ENCODE peak calls at places on chromosome 13, in nine cellular contexts. I is lower leg skin, X is ovary, E is PC-3, O is astrocyte of the cerebellum, F is uterus, G is right lobe of liver, M is brain microvascular endothelial cell, V is right atrium auricular region. A is an unnamed sample.

GRCh38 chr13:98199480-98199879 is 22.4 kb upstream of the RNF113B start:
- DNase-seq in I (no peak), X (no peak), E (no peak), O (no peak), F (no peak), G (no peak), M (no peak), V (no peak), A (no peak)

GRCh38 chr13:20714563-20715339 is 11.3 kb downstream of the IL17D start:
- DNase-seq in I (peak), X (peak), E (no peak), O (peak), F (peak), G (peak), M (peak), V (peak), A (no peak)

GRCh38 chr13:73658639-73659038 is 475.6 kb downstream of the KLF12 start:
- DNase-seq in I (no peak), X (no peak), E (no peak), O (no peak), F (no peak), G (no peak), M (no peak), V (no peak), A (no peak)

GRCh38 chr13:113490496-113491417 is at the start of gene DCUN1D2:
- DNase-seq in I (peak), X (peak), E (peak), O (peak), F (peak), G (peak), M (peak), V (peak), A (peak)

GRCh38 chr13:99133848-99134247 is 66.8 kb upstream of the UBAC2 start:
- DNase-seq in I (no peak), X (no peak), E (no peak), O (no peak), F (no peak), G (no peak), M (no peak), V (no peak), A (no peak)

GRCh38 chr13:38210928-38211596 is 138.6 kb upstream of the UFM1 start:
- DNase-seq in I (no peak), X (no peak), E (no peak), O (no peak), F (no peak), G (no peak), M (no peak), V (no peak), A (no peak)

GRCh38 chr13:36298535-36299068 is 988 bp upstream of the CCDC169 start:
- DNase-seq in I (no peak), X (no peak), E (no peak), O (peak), F (no peak), G (no peak), M (no peak), V (no peak), A (no peak)

GRCh38 chr13:27923794-27924528 is 4.2 kb downstream of the PDX1 start:
- DNase-seq in I (no peak), X (no peak), E (no peak), O (no peak), F (no peak), G (no peak), M (no peak), V (no peak), A (no peak)

GRCh38 chr13:112776971-112777370 is 87.1 kb downstream of the ATP11A start:
- DNase-seq in I (no peak), X (no peak), E (no peak), O (no peak), F (peak), G (no peak), M (no peak), V (peak), A (no peak)

GRCh38 chr13:79450110-79450509 is 30.8 kb upstream of the NDFIP2 start:
- DNase-seq in I (no peak), X (no peak), E (no peak), O (no peak), F (no peak), G (no peak), M (no peak), V (no peak), A (no peak)

GRCh38 chr13:105541565-105541964 is 993.9 kb downstream of the EFNB2 start:
- DNase-seq in I (no peak), X (no peak), E (no peak), O (no peak), F (no peak), G (no peak), M (no peak), V (no peak), A (no peak)

GRCh38 chr13:93230466-93230865 is 3.9 kb downstream of the GPC6 start:
- DNase-seq in I (no peak), X (no peak), E (peak), O (peak), F (no peak), G (no peak), M (no peak), V (no peak), A (no peak)

GRCh38 chr13:48775285-48775684 is 121.6 kb downstream of the CYSLTR2 start:
- DNase-seq in I (no peak), X (no peak), E (no peak), O (peak), F (no peak), G (no peak), M (no peak), V (no peak), A (no peak)

GRCh38 chr13:66618702-66619101 is 611.4 kb downstream of the PCDH9 start:
- DNase-seq in I (no peak), X (no peak), E (peak), O (peak), F (no peak), G (no peak), M (no peak), V (no peak), A (no peak)

GRCh38 chr13:33799950-33800592 is 17.9 kb upstream of the RFC3 start:
- DNase-seq in I (no peak), X (no peak), E (peak), O (peak), F (no peak), G (no peak), M (peak), V (no peak), A (no peak)

GRCh38 chr13:100650321-100650720 is 24.3 kb downstream of the TMTC4 start:
- DNase-seq in I (no peak), X (no peak), E (no peak), O (no peak), F (no peak), G (no peak), M (no peak), V (no peak), A (no peak)

GRCh38 chr13:92838786-92839185 is 387.8 kb upstream of the GPC6 start:
- DNase-seq in I (no peak), X (no peak), E (peak), O (peak), F (no peak), G (no peak), M (peak), V (no peak), A (no peak)

GRCh38 chr13:112822851-112823250 is 133.0 kb downstream of the ATP11A start:
- DNase-seq in I (no peak), X (no peak), E (no peak), O (no peak), F (no peak), G (no peak), M (no peak), V (no peak), A (no peak)

GRCh38 chr13:20772401-20773131 is 1.2 kb downstream of the EEF1AKMT1 start:
- DNase-seq in I (no peak), X (no peak), E (no peak), O (no peak), F (no peak), G (no peak), M (no peak), V (no peak), A (no peak)

GRCh38 chr13:51331354-51331861 is 8.1 kb upstream of the SERPINE3 start:
- DNase-seq in I (no peak), X (no peak), E (no peak), O (no peak), F (no peak), G (no peak), M (no peak), V (no peak), A (no peak)

GRCh38 chr13:110047511-110047910 is 259.4 kb downstream of the COL4A1 start:
- DNase-seq in I (no peak), X (peak), E (peak), O (peak), F (peak), G (peak), M (peak), V (peak), A (no peak)

GRCh38 chr13:31310781-31311180 is 111.0 kb downstream of the B3GLCT start:
- DNase-seq in I (no peak), X (no peak), E (no peak), O (no peak), F (no peak), G (no peak), M (no peak), V (no peak), A (no peak)

GRCh38 chr13:26011996-26012688 is 39.7 kb downstream of the SHISA2 start:
- DNase-seq in I (no peak), X (peak), E (no peak), O (no peak), F (no peak), G (no peak), M (no peak), V (no peak), A (no peak)

GRCh38 chr13:42875448-42876269 is 94.3 kb downstream of the FAM216B start:
- DNase-seq in I (no peak), X (peak), E (no peak), O (no peak), F (no peak), G (no peak), M (peak), V (no peak), A (peak)
- TF ChIP-seq CTCF in I (no peak), X (no peak), E (no peak), O (peak), F (no peak), G (no peak), M (peak), V (peak), A (peak)

DNA sequence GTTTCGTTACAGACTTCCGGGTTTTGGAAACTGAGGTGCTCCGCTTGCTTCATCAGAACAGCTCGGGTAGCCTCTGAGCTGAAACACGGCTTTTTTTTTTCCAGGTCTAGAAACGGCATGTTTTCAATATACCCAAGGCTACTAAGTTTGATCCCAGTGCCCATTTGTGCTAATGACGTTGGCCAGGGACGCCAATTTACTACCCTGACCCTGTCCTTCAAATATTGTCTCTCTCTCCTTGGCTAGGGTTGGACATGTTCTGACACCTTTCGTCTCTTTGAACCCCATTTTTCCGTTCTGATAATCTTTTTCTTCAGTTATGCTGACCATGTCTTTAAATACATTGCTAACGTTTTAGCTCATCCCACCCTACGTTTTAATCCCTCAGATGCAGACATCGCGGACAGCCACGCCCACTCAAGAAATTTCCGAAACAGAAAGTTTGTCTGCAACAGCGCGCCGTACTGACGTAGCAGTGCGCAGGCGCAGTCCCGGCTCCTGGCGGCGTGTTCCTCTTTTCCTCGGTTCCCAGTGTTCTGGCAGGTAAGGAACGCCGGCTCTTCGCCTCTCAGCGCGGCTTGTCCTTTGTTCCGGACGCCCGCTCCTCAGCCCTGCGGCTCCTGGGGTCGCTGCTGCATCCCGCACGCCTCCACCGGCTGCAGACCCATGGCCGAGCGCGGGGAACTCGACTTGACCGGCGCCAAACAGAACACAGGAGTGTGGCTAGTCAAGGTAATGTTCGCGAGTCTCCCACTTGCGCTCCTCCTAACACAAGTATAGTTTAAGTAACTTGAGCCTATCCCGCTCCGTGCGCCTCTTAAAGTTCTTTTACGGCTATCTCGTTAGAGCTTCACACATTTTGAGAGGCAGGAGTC is at the start of gene GTF2F2:
- DNase-seq in I (peak), X (peak), E (peak), O (peak), F (peak), G (peak), M (peak), V (peak), A (peak)
- TF ChIP-seq CTCF in I (no peak), X (no peak), E (no peak), O (no peak), F (peak), G (no peak), M (no peak), V (peak), A (no peak)

DNA sequence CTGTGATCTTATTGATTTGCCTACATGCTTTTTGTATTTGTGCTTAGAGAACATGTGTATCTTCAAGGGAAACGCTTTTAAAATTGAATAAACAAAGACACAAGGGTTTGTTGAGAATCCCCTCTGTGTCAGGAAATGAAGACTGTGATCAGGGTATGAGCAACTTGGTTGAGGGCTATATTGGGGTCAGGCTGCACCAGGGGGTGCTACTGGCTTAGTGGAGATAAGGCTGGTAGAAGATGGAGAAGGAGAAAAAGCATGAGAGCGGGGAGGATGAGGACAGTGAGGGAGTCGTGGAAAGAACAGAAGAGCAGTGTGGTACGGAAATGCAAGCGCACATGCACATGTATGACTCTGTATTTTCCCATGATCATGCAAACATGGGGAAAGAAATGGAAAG is 201.6 kb downstream of the MTUS2 start:
- DNase-seq in I (no peak), X (no peak), E (no peak), O (no peak), F (no peak), G (no peak), M (no peak), V (no peak), A (no peak)
- TF ChIP-seq CTCF in I (no peak), X (no peak), E (no peak), O (no peak), F (no peak), G (no peak), M (no peak), V (no peak), A (no peak)

DNA sequence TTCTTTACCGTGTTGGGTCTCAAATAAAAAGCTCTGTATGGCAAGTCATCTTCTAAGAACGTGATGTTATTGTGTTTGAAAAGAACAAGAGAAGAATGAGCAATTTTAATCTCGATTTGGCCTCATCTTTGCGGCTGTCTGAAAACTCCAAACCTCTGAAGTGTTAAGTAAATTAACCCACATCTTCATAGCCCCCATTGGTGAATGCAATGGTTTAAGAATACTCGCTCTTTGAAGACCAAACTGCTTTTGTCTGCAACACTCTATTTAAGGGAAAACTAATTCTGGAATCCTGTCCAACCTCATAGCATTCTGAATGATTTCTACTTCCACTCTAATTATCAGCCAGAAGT is 56.9 kb upstream of the SCEL start:
- DNase-seq in I (no peak), X (no peak), E (no peak), O (no peak), F (no peak), G (no peak), M (no peak), V (no peak), A (no peak)
- TF ChIP-seq CTCF in I (no peak), X (no peak), E (no peak), O (no peak), F (no peak), G (no peak), M (no peak), V (no peak), A (peak)

DNA sequence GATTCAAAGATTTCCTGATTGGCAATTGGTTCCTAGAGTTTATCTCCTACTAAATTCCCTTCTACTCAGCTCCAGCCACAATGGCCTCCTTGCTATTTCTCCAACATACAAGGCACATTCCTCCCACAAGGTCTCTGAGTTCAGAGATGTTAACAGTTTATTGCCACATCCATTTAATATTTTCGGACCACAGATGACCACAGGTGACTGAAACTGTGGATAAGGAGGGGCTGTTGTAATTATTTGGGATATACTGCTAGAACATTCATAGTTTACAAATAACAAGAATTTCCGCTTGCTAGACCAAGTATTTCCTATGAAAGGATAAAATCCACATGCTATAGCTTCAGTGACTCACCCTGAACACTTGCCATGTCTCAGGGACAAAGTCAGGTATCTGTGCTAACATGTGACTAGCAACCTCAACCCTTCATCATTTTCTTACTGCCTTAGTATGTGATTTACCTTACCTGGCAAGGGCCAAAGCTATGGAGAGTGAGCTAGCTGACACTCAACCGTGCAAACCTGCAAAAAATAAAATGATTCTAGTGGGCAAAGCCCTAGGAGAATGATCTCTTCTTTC is 117.7 kb downstream of the TBC1D4 start:
- DNase-seq in I (no peak), X (no peak), E (peak), O (no peak), F (no peak), G (no peak), M (peak), V (no peak), A (no peak)
- TF ChIP-seq CTCF in I (no peak), X (no peak), E (no peak), O (no peak), F (no peak), G (no peak), M (peak), V (no peak), A (no peak)

A was measured in neural crest cell.